ENCODE peak calls at places on chromosomes 6 and 20, in seven cellular contexts. One of them, this sample, is unnamed.

GRCh38 chr6:39927159-39927558 is 7.1 kb downstream of the MOCS1 start:
- DNase-seq in IMR-90: peak
- DNase-seq in mesendoderm: peak
- DNase-seq in H1: no peak
- DNase-seq in H9: no peak
- DNase-seq in mesenchymal stem cell: peak
- DNase-seq in trophoblast cell: no peak
- DNase-seq in this sample: no peak

GRCh38 chr6:132131777-132132176 is 180.6 kb upstream of the CCN2 start:
- DNase-seq in IMR-90: peak
- DNase-seq in mesendoderm: peak
- DNase-seq in H1: no peak
- DNase-seq in H9: no peak
- DNase-seq in mesenchymal stem cell: peak
- DNase-seq in trophoblast cell: peak
- DNase-seq in this sample: no peak

GRCh38 chr6:18269253-18269652 is 4.9 kb upstream of the DEK start:
- DNase-seq in IMR-90: peak
- DNase-seq in mesendoderm: no peak
- DNase-seq in H1: no peak
- DNase-seq in H9: no peak
- DNase-seq in mesenchymal stem cell: peak
- DNase-seq in trophoblast cell: peak
- DNase-seq in this sample: no peak

GRCh38 chr20:62219101-62219991 is 732 bp downstream of the HRH3 start:
- DNase-seq in IMR-90: no peak
- DNase-seq in mesendoderm: no peak
- DNase-seq in H1: no peak
- DNase-seq in H9: peak
- DNase-seq in mesenchymal stem cell: peak
- DNase-seq in trophoblast cell: no peak
- DNase-seq in this sample: no peak

GRCh38 chr20:48841861-48842529 is 14.2 kb upstream of the PREX1 start:
- DNase-seq in IMR-90: peak
- DNase-seq in mesendoderm: no peak
- DNase-seq in H1: no peak
- DNase-seq in H9: no peak
- DNase-seq in mesenchymal stem cell: peak
- DNase-seq in trophoblast cell: no peak
- DNase-seq in this sample: no peak

GRCh38 chr6:41626917-41627316 is 11.4 kb upstream of the MDFI start:
- DNase-seq in IMR-90: no peak
- DNase-seq in mesendoderm: no peak
- DNase-seq in H1: no peak
- DNase-seq in H9: no peak
- DNase-seq in mesenchymal stem cell: peak
- DNase-seq in trophoblast cell: no peak
- DNase-seq in this sample: no peak

GRCh38 chr20:59559863-59560262 is 44.5 kb upstream of the PHACTR3 start:
- DNase-seq in IMR-90: no peak
- DNase-seq in mesendoderm: no peak
- DNase-seq in H1: no peak
- DNase-seq in H9: no peak
- DNase-seq in mesenchymal stem cell: no peak
- DNase-seq in trophoblast cell: no peak
- DNase-seq in this sample: no peak

GRCh38 chr6:165183071-165183470 is 126.3 kb downstream of the C6orf118 start:
- DNase-seq in IMR-90: no peak
- DNase-seq in mesendoderm: no peak
- DNase-seq in H1: no peak
- DNase-seq in H9: no peak
- DNase-seq in mesenchymal stem cell: no peak
- DNase-seq in trophoblast cell: no peak
- DNase-seq in this sample: no peak

GRCh38 chr6:110410534-110410933 is 4.8 kb downstream of the DDO start:
- DNase-seq in IMR-90: no peak
- DNase-seq in mesendoderm: peak
- DNase-seq in H1: no peak
- DNase-seq in H9: no peak
- DNase-seq in mesenchymal stem cell: no peak
- DNase-seq in trophoblast cell: no peak
- DNase-seq in this sample: no peak

GRCh38 chr20:48606841-48607543 is 220.8 kb downstream of the PREX1 start:
- DNase-seq in IMR-90: no peak
- DNase-seq in mesendoderm: no peak
- DNase-seq in H1: no peak
- DNase-seq in H9: no peak
- DNase-seq in mesenchymal stem cell: no peak
- DNase-seq in trophoblast cell: no peak
- DNase-seq in this sample: no peak

GRCh38 chr6:120355822-120356221 is 978.5 kb downstream of the TBC1D32 start:
- DNase-seq in IMR-90: no peak
- DNase-seq in mesendoderm: no peak
- DNase-seq in H1: no peak
- DNase-seq in H9: no peak
- DNase-seq in mesenchymal stem cell: no peak
- DNase-seq in trophoblast cell: no peak
- DNase-seq in this sample: no peak

GRCh38 chr6:74891358-74891811 is 314.5 kb downstream of the COL12A1 start:
- DNase-seq in IMR-90: peak
- DNase-seq in mesendoderm: no peak
- DNase-seq in H1: no peak
- DNase-seq in H9: no peak
- DNase-seq in mesenchymal stem cell: peak
- DNase-seq in trophoblast cell: no peak
- DNase-seq in this sample: no peak

GRCh38 chr6:143449731-143450452 is 603 bp downstream of the ADAT2 start:
- DNase-seq in IMR-90: peak
- DNase-seq in mesendoderm: peak
- DNase-seq in H1: no peak
- DNase-seq in H9: peak
- DNase-seq in mesenchymal stem cell: peak
- DNase-seq in trophoblast cell: no peak
- DNase-seq in this sample: peak

GRCh38 chr6:56803594-56803993 is 151.3 kb upstream of the BEND6 start:
- DNase-seq in IMR-90: peak
- DNase-seq in mesendoderm: no peak
- DNase-seq in H1: no peak
- DNase-seq in H9: no peak
- DNase-seq in mesenchymal stem cell: peak
- DNase-seq in trophoblast cell: no peak
- DNase-seq in this sample: peak

GRCh38 chr6:37804676-37805075 is 14.9 kb upstream of the ZFAND3 start:
- DNase-seq in IMR-90: no peak
- DNase-seq in mesendoderm: no peak
- DNase-seq in H1: no peak
- DNase-seq in H9: no peak
- DNase-seq in mesenchymal stem cell: no peak
- DNase-seq in trophoblast cell: no peak
- DNase-seq in this sample: no peak

GRCh38 chr6:13425270-13425905 is 62.0 kb downstream of the GFOD1 start:
- DNase-seq in IMR-90: no peak
- DNase-seq in mesendoderm: no peak
- DNase-seq in H1: no peak
- DNase-seq in H9: no peak
- DNase-seq in mesenchymal stem cell: no peak
- DNase-seq in trophoblast cell: no peak
- DNase-seq in this sample: no peak
- H3K4ac ChIP-seq in IMR-90: peak
- H3K4ac ChIP-seq in mesendoderm: peak
- H3K4ac ChIP-seq in H1: no peak
- H3K4ac ChIP-seq in H9: no peak
- H3K4ac ChIP-seq in mesenchymal stem cell: no peak
- H3K4ac ChIP-seq in trophoblast cell: no peak
- H3K4ac ChIP-seq in this sample: no peak

GRCh38 chr20:35542990-35543389 is 1.1 kb downstream of the ERGIC3 start:
- DNase-seq in IMR-90: no peak
- DNase-seq in mesendoderm: no peak
- DNase-seq in H1: no peak
- DNase-seq in H9: no peak
- DNase-seq in mesenchymal stem cell: no peak
- DNase-seq in trophoblast cell: no peak
- DNase-seq in this sample: no peak
- H3K18ac ChIP-seq in IMR-90: no peak
- H3K18ac ChIP-seq in mesendoderm: no peak
- H3K18ac ChIP-seq in H1: no peak
- H3K18ac ChIP-seq in H9: no peak
- H3K18ac ChIP-seq in mesenchymal stem cell: no peak
- H3K18ac ChIP-seq in trophoblast cell: peak
- H3K18ac ChIP-seq in this sample: no peak

DNA sequence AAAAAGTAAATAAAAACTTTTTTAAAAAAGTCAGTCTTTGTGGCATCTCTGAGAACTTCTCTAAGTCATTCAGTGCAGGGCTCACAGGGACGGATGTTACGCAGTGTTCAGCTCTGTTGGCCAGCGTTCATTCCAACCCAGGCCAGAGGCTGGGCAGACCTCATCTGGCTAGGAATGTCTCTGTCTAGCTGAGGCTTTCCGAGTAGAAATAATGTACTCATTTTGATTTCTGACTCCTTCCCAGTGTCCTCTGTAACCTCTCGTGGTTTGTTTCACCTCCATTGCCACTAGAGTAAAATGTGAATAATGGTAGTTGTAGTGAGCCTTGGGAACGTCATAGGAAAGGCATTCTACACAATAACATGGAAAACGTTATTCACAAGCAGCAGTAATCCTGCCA is 135.1 kb downstream of the TMEM242 start:
- DNase-seq in IMR-90: peak
- DNase-seq in mesendoderm: no peak
- DNase-seq in H1: no peak
- DNase-seq in H9: no peak
- DNase-seq in mesenchymal stem cell: peak
- DNase-seq in trophoblast cell: no peak
- DNase-seq in this sample: no peak
- H2BK5ac ChIP-seq in IMR-90: no peak
- H2BK5ac ChIP-seq in mesendoderm: no peak
- H2BK5ac ChIP-seq in H1: no peak
- H2BK5ac ChIP-seq in H9: no peak
- H2BK5ac ChIP-seq in mesenchymal stem cell: no peak
- H2BK5ac ChIP-seq in trophoblast cell: no peak
- H2BK5ac ChIP-seq in this sample: no peak

GRCh38 chr20:55415567-55416142 is 589.7 kb downstream of the CBLN4 start:
- DNase-seq in IMR-90: no peak
- DNase-seq in mesendoderm: peak
- DNase-seq in H1: no peak
- DNase-seq in H9: no peak
- DNase-seq in mesenchymal stem cell: no peak
- DNase-seq in trophoblast cell: no peak
- DNase-seq in this sample: peak
- H3K4ac ChIP-seq in IMR-90: no peak
- H3K4ac ChIP-seq in mesendoderm: no peak
- H3K4ac ChIP-seq in H1: no peak
- H3K4ac ChIP-seq in H9: no peak
- H3K4ac ChIP-seq in mesenchymal stem cell: no peak
- H3K4ac ChIP-seq in trophoblast cell: no peak
- H3K4ac ChIP-seq in this sample: no peak

GRCh38 chr6:2721219-2721618 is 29.5 kb downstream of the MYLK4 start:
- DNase-seq in IMR-90: no peak
- DNase-seq in mesendoderm: no peak
- DNase-seq in H1: no peak
- DNase-seq in H9: no peak
- DNase-seq in mesenchymal stem cell: no peak
- DNase-seq in trophoblast cell: no peak
- DNase-seq in this sample: no peak
- H3K18ac ChIP-seq in IMR-90: no peak
- H3K18ac ChIP-seq in mesendoderm: no peak
- H3K18ac ChIP-seq in H1: no peak
- H3K18ac ChIP-seq in H9: no peak
- H3K18ac ChIP-seq in mesenchymal stem cell: no peak
- H3K18ac ChIP-seq in trophoblast cell: no peak
- H3K18ac ChIP-seq in this sample: no peak

GRCh38 chr20:20837574-20838021 is 125.2 kb upstream of the RALGAPA2 start:
- DNase-seq in IMR-90: peak
- DNase-seq in mesendoderm: peak
- DNase-seq in H1: no peak
- DNase-seq in H9: peak
- DNase-seq in mesenchymal stem cell: peak
- DNase-seq in trophoblast cell: peak
- DNase-seq in this sample: peak
- H2BK5ac ChIP-seq in IMR-90: no peak
- H2BK5ac ChIP-seq in mesendoderm: no peak
- H2BK5ac ChIP-seq in H1: no peak
- H2BK5ac ChIP-seq in H9: no peak
- H2BK5ac ChIP-seq in mesenchymal stem cell: no peak
- H2BK5ac ChIP-seq in trophoblast cell: no peak
- H2BK5ac ChIP-seq in this sample: no peak

DNA sequence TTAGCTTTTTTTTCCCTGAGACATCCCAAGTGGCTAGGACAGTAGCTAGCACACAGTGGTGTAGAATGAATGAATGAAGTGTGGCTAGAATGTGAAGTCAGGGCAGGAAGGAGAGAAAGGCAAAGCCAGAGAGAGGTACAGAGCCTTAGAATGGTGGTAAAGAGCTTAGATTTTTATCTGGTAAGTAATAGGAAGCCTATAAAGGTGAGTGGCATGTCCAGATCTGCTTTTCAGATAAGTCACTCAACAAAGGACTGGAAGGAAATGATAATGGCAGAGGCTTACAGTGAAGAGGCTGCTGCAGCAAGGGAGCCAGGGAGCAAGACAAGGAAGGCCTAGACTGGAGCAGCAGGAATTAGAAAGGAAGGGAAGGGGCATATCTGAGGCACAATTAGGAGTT is 96.0 kb upstream of the PRDM1 start:
- DNase-seq in IMR-90: no peak
- DNase-seq in mesendoderm: peak
- DNase-seq in H1: no peak
- DNase-seq in H9: no peak
- DNase-seq in mesenchymal stem cell: no peak
- DNase-seq in trophoblast cell: no peak
- DNase-seq in this sample: no peak
- H3K4ac ChIP-seq in IMR-90: peak
- H3K4ac ChIP-seq in mesendoderm: no peak
- H3K4ac ChIP-seq in H1: no peak
- H3K4ac ChIP-seq in H9: no peak
- H3K4ac ChIP-seq in mesenchymal stem cell: no peak
- H3K4ac ChIP-seq in trophoblast cell: no peak
- H3K4ac ChIP-seq in this sample: no peak

GRCh38 chr6:339480-339879 is 47.2 kb downstream of the DUSP22 start:
- DNase-seq in IMR-90: no peak
- DNase-seq in mesendoderm: no peak
- DNase-seq in H1: no peak
- DNase-seq in H9: no peak
- DNase-seq in mesenchymal stem cell: no peak
- DNase-seq in trophoblast cell: no peak
- DNase-seq in this sample: no peak
- H3K18ac ChIP-seq in IMR-90: no peak
- H3K18ac ChIP-seq in mesendoderm: no peak
- H3K18ac ChIP-seq in H1: no peak
- H3K18ac ChIP-seq in H9: no peak
- H3K18ac ChIP-seq in mesenchymal stem cell: no peak
- H3K18ac ChIP-seq in trophoblast cell: no peak
- H3K18ac ChIP-seq in this sample: no peak